ENCODE peak calls at places on chromosomes 1 and 21, in eight cellular contexts. E is vagina, W is spleen, H is K562, F is HepG2, J is stomach, M is transverse colon, R is HCT116. P is an unnamed sample.

GRCh38 chr1:60031116-60031515 is 42.5 kb downstream of the C1orf87 start:
- DNase-seq in W (no peak), E (no peak), F (no peak), R (no peak), H (no peak), M (no peak), J (no peak), P (no peak)

GRCh38 chr1:21334214-21335087 is 44.2 kb upstream of the ECE1 start:
- DNase-seq in J (peak; percentile 76), H (peak; percentile 63), F (no peak), W (peak; percentile 96), E (no peak), R (no peak), M (peak; percentile 83), P (no peak)

GRCh38 chr1:94038511-94038910 is 82.4 kb downstream of the ABCA4 start:
- DNase-seq in E (no peak), H (no peak), R (no peak), J (no peak), W (no peak), F (no peak), M (no peak), P (no peak)

GRCh38 chr1:204456826-204457361 is 37.7 kb downstream of the PIK3C2B start:
- DNase-seq in R (no peak), J (no peak), M (no peak), E (no peak), H (no peak), W (peak; percentile 40), F (no peak), P (no peak)

GRCh38 chr1:94017155-94017829 is 103.7 kb downstream of the ABCA4 start:
- DNase-seq in F (no peak), H (no peak), M (no peak), J (no peak), W (no peak), E (no peak), R (no peak), P (no peak)

GRCh38 chr1:212488436-212489283 is 55.9 kb downstream of the NENF start:
- DNase-seq in J (peak; percentile 60), E (peak; percentile 95), H (no peak), R (no peak), F (peak; percentile 12), M (peak; percentile 66), W (no peak), P (peak; percentile 80)

GRCh38 chr21:43366656-43367055 is 60.3 kb downstream of the SIK1 start:
- DNase-seq in F (no peak), M (no peak), H (no peak), E (no peak), J (no peak), R (no peak), W (no peak), P (no peak)

GRCh38 chr1:25031966-25032667 is 102.0 kb upstream of the RUNX3 start:
- DNase-seq in M (peak; percentile 62), E (no peak), R (no peak), J (peak; percentile 81), W (peak; percentile 84), H (no peak), F (no peak), P (no peak)

GRCh38 chr1:230891984-230892383 is 23.7 kb upstream of the C1orf198 start:
- DNase-seq in E (no peak), F (no peak), W (no peak), J (no peak), R (no peak), H (no peak), M (no peak), P (no peak)

GRCh38 chr1:159339517-159339916 is 37.4 kb downstream of the FCER1A start:
- DNase-seq in J (no peak), E (no peak), R (no peak), M (no peak), W (no peak), H (no peak), F (no peak), P (no peak)

GRCh38 chr1:240768979-240769378 is 157.0 kb upstream of the GREM2 start:
- DNase-seq in J (no peak), H (no peak), W (no peak), M (no peak), F (no peak), R (no peak), E (no peak), P (no peak)

GRCh38 chr1:215146252-215146975 is 63.9 kb downstream of the KCNK2 start:
- DNase-seq in H (no peak), E (no peak), F (peak; percentile 24), J (peak; percentile 51), R (peak; percentile 21), M (peak; percentile 13), W (no peak), P (no peak)

GRCh38 chr1:9590945-9591668 is 2.4 kb downstream of the TMEM201 start:
- DNase-seq in W (peak; percentile 79), R (no peak), J (no peak), M (no peak), H (no peak), E (no peak), F (no peak), P (no peak)

GRCh38 chr1:9593492-9594465 is 5.1 kb downstream of the TMEM201 start:
- DNase-seq in M (peak; percentile 55), F (peak; percentile 91), R (no peak), E (no peak), J (peak; percentile 49), W (peak; percentile 88), H (peak; percentile 83), P (no peak)

GRCh38 chr1:9591669-9592509 is 3.2 kb downstream of the TMEM201 start:
- DNase-seq in E (no peak), H (no peak), F (no peak), J (no peak), W (peak; percentile 71), R (no peak), M (no peak), P (no peak)

GRCh38 chr1:9593147-9593491 is 4.4 kb downstream of the TMEM201 start:
- DNase-seq in W (no peak), R (no peak), J (no peak), M (no peak), E (no peak), H (no peak), F (no peak), P (no peak)

DNA sequence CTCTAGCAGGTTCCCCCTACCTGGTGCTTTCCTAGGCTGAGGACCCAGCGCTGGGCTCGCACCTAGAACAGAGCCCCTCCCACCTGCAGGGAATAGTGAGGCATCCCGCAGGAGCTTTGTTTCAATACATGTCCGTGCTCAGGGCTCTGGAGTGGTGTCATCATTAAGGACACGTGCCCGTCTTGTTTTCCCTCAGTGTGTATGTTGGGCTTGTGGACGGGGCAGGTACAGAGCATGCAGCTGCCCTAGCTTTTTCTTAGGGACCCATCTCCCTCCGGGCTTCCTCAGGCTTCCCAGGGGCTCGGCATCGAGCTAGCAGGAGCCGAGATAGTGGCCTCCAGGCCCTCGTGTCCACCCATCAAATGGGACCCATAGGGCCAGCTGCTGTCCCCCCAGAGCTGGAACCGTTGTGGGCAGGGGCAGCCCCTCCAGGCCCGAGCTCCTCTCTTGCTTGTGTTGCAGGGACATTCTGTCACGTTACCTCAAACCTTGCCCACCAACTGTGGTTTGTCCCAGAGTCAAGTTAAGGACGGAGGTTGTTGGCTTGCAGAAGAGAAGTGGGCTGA is 3.9 kb downstream of the TMEM201 start:
- DNase-seq in M (no peak), W (peak; percentile 69), E (no peak), R (no peak), H (no peak), F (no peak), J (no peak), P (no peak)
- H3K4me1 ChIP-seq in M (peaks cover 32% of the 10 kb centered on the region), W (peaks cover 56% of the 10 kb centered on the region), E (peaks cover 55% of the 10 kb centered on the region), R (peaks cover 29% of the 10 kb centered on the region), H (peaks cover 85% of the 10 kb centered on the region), F (peaks cover 56% of the 10 kb centered on the region), J (peaks cover 60% of the 10 kb centered on the region), P (peaks cover 5% of the 10 kb centered on the region)

GRCh38 chr1:202205523-202206190 is 12.1 kb downstream of the LGR6 start:
- DNase-seq in J (no peak), E (no peak), R (no peak), H (no peak), M (no peak), F (no peak), W (no peak), P (no peak)

GRCh38 chr1:202208458-202208857 is 14.9 kb downstream of the LGR6 start:
- DNase-seq in J (no peak), M (no peak), H (no peak), F (no peak), R (no peak), E (no peak), W (no peak), P (no peak)

GRCh38 chr1:202210370-202210769 is 16.8 kb downstream of the LGR6 start:
- DNase-seq in W (no peak), J (no peak), H (no peak), R (no peak), F (no peak), E (no peak), M (no peak), P (no peak)

GRCh38 chr1:202204065-202204464 is 10.5 kb downstream of the LGR6 start:
- DNase-seq in W (no peak), H (no peak), R (no peak), F (no peak), M (no peak), J (no peak), E (no peak), P (no peak)

GRCh38 chr1:202207292-202207691 is 13.7 kb downstream of the LGR6 start:
- DNase-seq in E (no peak), M (no peak), F (no peak), J (no peak), H (no peak), R (no peak), W (no peak), P (no peak)
- TF ChIP-seq POLR2AphosphoS5 in E (no peak), M (no peak), F (no peak), J (no peak), H (no peak), R (no peak), W (no peak), P (no peak)

GRCh38 chr1:234851450-234852438 is 241.8 kb upstream of the IRF2BP2 start:
- DNase-seq in M (no peak), H (no peak), W (no peak), E (no peak), J (no peak), F (no peak), R (no peak), P (no peak)

GRCh38 chr1:234853906-234854647 is 244.1 kb upstream of the IRF2BP2 start:
- DNase-seq in E (no peak), R (no peak), M (no peak), F (no peak), H (no peak), W (no peak), J (no peak), P (no peak)

GRCh38 chr1:234854648-234855039 is 244.7 kb upstream of the IRF2BP2 start:
- DNase-seq in J (no peak), R (no peak), M (no peak), E (no peak), W (no peak), F (no peak), H (no peak), P (no peak)

GRCh38 chr1:234849824-234850223 is 239.8 kb upstream of the IRF2BP2 start:
- DNase-seq in W (no peak), M (peak; percentile 36), H (no peak), E (no peak), R (no peak), F (no peak), J (no peak), P (no peak)

GRCh38 chr1:234852659-234853058 is 242.7 kb upstream of the IRF2BP2 start:
- DNase-seq in E (no peak), R (no peak), H (no peak), M (no peak), J (no peak), F (peak; percentile 19), W (no peak), P (no peak)
- H3K4me1 ChIP-seq in E (no peaks in the 10 kb centered on the region), R (no peaks in the 10 kb centered on the region), H (peaks cover 12% of the 10 kb centered on the region), M (peaks cover 34% of the 10 kb centered on the region), J (peaks cover 40% of the 10 kb centered on the region), F (peaks cover 19% of the 10 kb centered on the region), W (peaks cover 41% of the 10 kb centered on the region), P (peaks cover 26% of the 10 kb centered on the region)

GRCh38 chr1:52055066-52055853 is at the start of gene TXNDC12:
- DNase-seq in F (peak; percentile 95), H (peak; percentile 79), W (peak; percentile 93), E (peak; percentile 90), J (peak; percentile 87), R (peak; percentile 90), M (peak; percentile 91), P (peak; percentile 90)
- TF ChIP-seq POLR2AphosphoS5 in F (peak; percentile 93), H (peak; percentile 45), W (peak; percentile 93), E (peak; percentile 87), J (peak; percentile 89), R (peak; percentile 95), M (no peak), P (peak; percentile 92)